ENCODE peak calls at places on chromosomes 11 and 22, in ten cellular contexts. G is breast epithelium; Y is naive thymus-derived CD4-positive, alpha-beta T cell; S is fibroblast of lung; N is iPS DF 6.9; O is MM.1S; V is CD8-positive, alpha-beta memory T cell; K is tibial artery; Q is heart right ventricle; T is stomach. B is an unnamed sample.

GRCh38 chr11:4960877-4961276 is 5.4 kb upstream of the OR51A2 start:
- DNase-seq in G (no peak), Y (no peak), S (no peak), N (no peak), O (no peak), V (no peak), K (no peak), Q (no peak), T (no peak), B (no peak)

GRCh38 chr11:119540370-119541125 is 117.6 kb upstream of the THY1 start:
- DNase-seq in G (peak; percentile 41), Y (no peak), S (no peak), N (no peak), O (no peak), V (no peak), K (peak; percentile 45), Q (no peak), T (peak; percentile 18), B (no peak)

GRCh38 chr11:116545912-116546311 is 226.9 kb downstream of the BUD13 start:
- DNase-seq in G (no peak), Y (no peak), S (no peak), N (no peak), O (no peak), V (no peak), K (peak; percentile 20), Q (no peak), T (no peak), B (no peak)

GRCh38 chr11:7672276-7672959 is 882 bp downstream of the CYB5R2 start:
- DNase-seq in G (no peak), Y (no peak), S (no peak), N (no peak), O (no peak), V (no peak), K (no peak), Q (no peak), T (no peak), B (no peak)

GRCh38 chr22:31045900-31046587 is 35.1 kb upstream of the SMTN start:
- DNase-seq in G (no peak), Y (no peak), S (no peak), N (no peak), O (no peak), V (no peak), K (no peak), Q (no peak), T (no peak), B (no peak)

GRCh38 chr11:118056806-118057205 is 20.1 kb upstream of the TMPRSS4 start:
- DNase-seq in G (no peak), Y (no peak), S (no peak), N (no peak), O (no peak), V (no peak), K (peak; percentile 34), Q (no peak), T (no peak), B (no peak)

GRCh38 chr11:44559207-44559943 is 6.1 kb upstream of the CD82 start:
- DNase-seq in G (no peak), Y (no peak), S (no peak), N (peak; percentile 82), O (peak; percentile 40), V (no peak), K (no peak), Q (no peak), T (no peak), B (peak; percentile 40)

GRCh38 chr11:118180300-118180703 is 3.9 kb upstream of the SCN2B start:
- DNase-seq in G (no peak), Y (no peak), S (peak; percentile 23), N (no peak), O (no peak), V (no peak), K (peak; percentile 61), Q (peak; percentile 83), T (no peak), B (no peak)

GRCh38 chr22:43411040-43411919 is 534 bp upstream of the MPPED1 start:
- DNase-seq in G (no peak), Y (no peak), S (no peak), N (no peak), O (no peak), V (no peak), K (no peak), Q (no peak), T (no peak), B (no peak)

GRCh38 chr11:2752204-2752772 is 52.5 kb upstream of the KCNQ1OT1 start:
- DNase-seq in G (peak; percentile 30), Y (no peak), S (peak; percentile 78), N (no peak), O (no peak), V (peak; percentile 22), K (peak; percentile 34), Q (no peak), T (no peak), B (no peak)

GRCh38 chr11:94806436-94806835 is 38.3 kb downstream of the AMOTL1 start:
- DNase-seq in G (no peak), Y (no peak), S (peak; percentile 28), N (no peak), O (no peak), V (no peak), K (no peak), Q (no peak), T (no peak), B (no peak)

GRCh38 chr11:108436594-108436993 is 30.7 kb downstream of the C11orf65 start:
- DNase-seq in G (no peak), Y (no peak), S (no peak), N (no peak), O (no peak), V (no peak), K (no peak), Q (no peak), T (no peak), B (no peak)

GRCh38 chr11:86571273-86571948 is 101.0 kb downstream of the ME3 start:
- DNase-seq in G (no peak), Y (no peak), S (no peak), N (peak; percentile 82), O (no peak), V (no peak), K (no peak), Q (no peak), T (no peak), B (no peak)

GRCh38 chr11:65859812-65860277 is 388 bp upstream of the MUS81 start:
- DNase-seq in G (no peak), Y (no peak), S (no peak), N (no peak), O (peak; percentile 55), V (peak; percentile 61), K (no peak), Q (no peak), T (no peak), B (no peak)

GRCh38 chr11:951507-951906 is 25.8 kb downstream of the AP2A2 start:
- DNase-seq in G (no peak), Y (no peak), S (no peak), N (no peak), O (no peak), V (no peak), K (no peak), Q (no peak), T (no peak), B (no peak)

DNA sequence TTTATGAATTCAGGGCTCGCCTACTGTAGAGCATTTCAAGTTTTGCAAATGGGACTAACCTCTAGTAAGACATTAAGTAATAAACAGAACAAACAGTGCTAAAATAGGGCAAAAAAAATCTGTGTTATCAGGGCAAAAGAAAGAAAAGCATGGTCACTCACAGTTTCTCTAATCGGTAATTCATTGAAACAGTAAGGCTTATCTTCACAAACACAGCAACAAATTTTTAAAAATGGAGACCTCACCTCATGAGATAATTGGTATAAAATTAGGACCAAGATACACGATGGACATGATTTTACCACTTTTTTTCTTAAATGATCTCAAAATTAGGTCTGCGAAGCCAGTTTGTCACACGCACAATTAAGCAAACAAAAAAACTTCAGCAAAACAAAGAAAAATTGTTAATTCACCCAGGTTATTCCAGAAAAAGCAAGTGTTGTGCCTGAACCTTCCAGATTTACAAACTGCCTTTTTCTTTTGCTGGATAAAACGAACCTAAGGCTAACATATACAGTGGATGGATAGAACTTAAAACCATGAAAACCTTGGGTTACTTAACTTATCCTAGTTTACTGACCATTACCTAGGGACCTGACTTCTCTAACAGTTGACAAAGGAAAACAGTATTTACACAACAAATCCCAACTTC is 1.4 kb downstream of the TMEM123 start:
- DNase-seq in G (no peak), Y (no peak), S (no peak), N (no peak), O (no peak), V (no peak), K (no peak), Q (no peak), T (no peak), B (no peak)
- H3K4me1 ChIP-seq in G (peaks cover 12% of the 10 kb centered on the region), Y (peaks cover 57% of the 10 kb centered on the region), S (peaks cover 15% of the 10 kb centered on the region), N (peaks cover 6% of the 10 kb centered on the region), O (peaks cover 56% of the 10 kb centered on the region), V (peaks cover 65% of the 10 kb centered on the region), K (peaks cover 9% of the 10 kb centered on the region), Q (no peaks in the 10 kb centered on the region), T (peaks cover 57% of the 10 kb centered on the region), B (peaks cover 8% of the 10 kb centered on the region)

GRCh38 chr11:106986261-106986660 is 32.0 kb downstream of the GUCY1A2 start:
- DNase-seq in G (no peak), Y (no peak), S (peak; percentile 60), N (no peak), O (no peak), V (no peak), K (no peak), Q (no peak), T (no peak), B (no peak)
- H3K27ac ChIP-seq in G (no peak overlapping the region), Y (no peak overlapping the region), S (no peak overlapping the region), N (no peak overlapping the region), O (no peak overlapping the region), V (no peak overlapping the region), K (no peak overlapping the region), Q (no peak overlapping the region), T (no peak overlapping the region), B (no peak overlapping the region)

DNA sequence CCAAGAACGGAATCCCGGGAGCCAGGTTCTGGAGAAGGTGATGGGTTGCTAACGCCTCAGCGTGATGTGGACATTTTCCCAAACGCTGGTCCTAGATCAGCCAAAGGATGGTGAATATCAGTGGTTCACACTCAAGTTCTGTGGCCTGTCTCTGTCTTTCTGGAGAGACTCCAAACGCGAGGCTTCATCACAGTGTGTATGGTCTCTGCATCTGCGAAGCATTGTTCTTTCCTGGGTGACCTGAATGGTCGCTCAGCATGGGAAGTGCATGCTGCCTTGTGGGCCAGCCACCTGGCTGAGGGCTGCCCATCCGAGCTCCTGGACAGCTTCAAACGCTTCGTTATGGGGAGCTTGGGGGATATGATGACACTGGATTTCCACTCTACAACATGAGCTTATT is 810.0 kb downstream of the TBC1D22A start:
- DNase-seq in G (no peak), Y (no peak), S (no peak), N (no peak), O (no peak), V (no peak), K (no peak), Q (no peak), T (no peak), B (no peak)
- H3K9me3 ChIP-seq in G (no peaks in the 10 kb centered on the region), Y (no peaks in the 10 kb centered on the region), S (no peaks in the 10 kb centered on the region), N (peaks cover 24% of the 10 kb centered on the region), O (no peaks in the 10 kb centered on the region), V (no peaks in the 10 kb centered on the region), K (no peaks in the 10 kb centered on the region), Q (no peaks in the 10 kb centered on the region), T (no peaks in the 10 kb centered on the region), B (no peaks in the 10 kb centered on the region)

DNA sequence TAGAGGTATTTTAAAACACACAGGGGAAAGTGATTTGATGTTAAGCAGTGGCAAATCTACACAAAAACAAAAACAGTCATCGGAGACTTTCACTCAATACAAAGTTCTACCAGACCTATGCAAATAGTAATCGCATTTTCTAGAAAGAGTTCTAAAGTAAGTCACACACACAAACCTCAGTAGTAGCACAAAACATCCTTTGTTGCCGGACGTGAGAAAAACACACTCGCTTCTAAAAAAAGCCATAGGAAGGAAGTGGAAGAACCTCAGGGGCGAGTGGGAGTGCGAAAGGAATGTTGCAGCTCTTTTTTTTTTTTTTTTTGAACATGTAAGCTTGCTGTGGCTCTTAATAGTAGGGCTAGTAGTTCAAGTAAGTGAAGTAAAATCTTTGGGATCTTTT is 88.9 kb downstream of the MAML2 start:
- DNase-seq in G (no peak), Y (peak; percentile 34), S (peak; percentile 90), N (no peak), O (peak; percentile 79), V (peak; percentile 47), K (no peak), Q (no peak), T (no peak), B (peak; percentile 45)
- H3K4me1 ChIP-seq in G (peaks cover 26% of the 10 kb centered on the region), Y (peaks cover 58% of the 10 kb centered on the region), S (peaks cover 13% of the 10 kb centered on the region), N (no peaks in the 10 kb centered on the region), O (peaks cover 48% of the 10 kb centered on the region), V (peaks cover 79% of the 10 kb centered on the region), K (peaks cover 32% of the 10 kb centered on the region), Q (peaks cover 18% of the 10 kb centered on the region), T (peaks cover 27% of the 10 kb centered on the region), B (no peaks in the 10 kb centered on the region)